ENCODE peak calls at places on chromosomes 7 and 10, in six cellular contexts. U, L, D, H, Z and Y are unnamed samples.

GRCh38 chr10:47049906-47050305 is 138.7 kb downstream of the PTPN20 start:
- DNase-seq in Z (no peak), D (no peak), L (no peak), U (no peak), H (no peak), Y (no peak)

GRCh38 chr7:79452495-79453265 is 787 bp downstream of the MAGI2 start:
- DNase-seq in D (no peak), H (peak; percentile 61), L (peak; percentile 60), Z (peak; percentile 39), U (no peak), Y (no peak)

GRCh38 chr7:158237672-158238335 is 349.8 kb downstream of the PTPRN2 start:
- DNase-seq in H (no peak), U (peak; percentile 51), Z (no peak), D (no peak), L (no peak), Y (no peak)

GRCh38 chr7:25288536-25289283 is 60.4 kb upstream of the NPVF start:
- DNase-seq in D (no peak), U (no peak), Z (no peak), L (no peak), H (no peak), Y (no peak)

GRCh38 chr10:11610855-11611247 is 599 bp downstream of the USP6NL start:
- DNase-seq in H (no peak), L (no peak), D (no peak), Z (peak; percentile 46), U (no peak), Y (no peak)

GRCh38 chr10:60290558-60290957 is 99.1 kb downstream of the ANK3 start:
- DNase-seq in U (peak; percentile 27), H (peak; percentile 46), L (no peak), D (no peak), Z (no peak), Y (no peak)

GRCh38 chr10:96626795-96627194 is 40.0 kb upstream of the TM9SF3 start:
- DNase-seq in L (no peak), U (peak; percentile 19), Z (peak; percentile 70), D (no peak), H (no peak), Y (no peak)

GRCh38 chr7:141866974-141867373 is 25.7 kb upstream of the PRSS37 start:
- DNase-seq in D (no peak), U (no peak), Z (no peak), L (no peak), H (no peak), Y (no peak)

GRCh38 chr7:2754086-2754485 is 66.1 kb downstream of the AMZ1 start:
- DNase-seq in Z (no peak), L (no peak), D (no peak), H (no peak), U (no peak), Y (no peak)

GRCh38 chr10:13871087-13871486 is 284.3 kb downstream of the PRPF18 start:
- DNase-seq in H (no peak), Z (no peak), D (no peak), U (no peak), L (no peak), Y (no peak)

GRCh38 chr7:136012238-136012637 is 35.1 kb upstream of the MTPN start:
- DNase-seq in H (no peak), D (no peak), U (no peak), Z (no peak), L (no peak), Y (no peak)

GRCh38 chr7:105298439-105298894 is 90.3 kb downstream of the SRPK2 start:
- DNase-seq in D (no peak), H (no peak), Z (peak; percentile 38), U (no peak), L (no peak), Y (no peak)

GRCh38 chr7:99576251-99576650 is 17.8 kb downstream of the ZNF655 start:
- DNase-seq in D (no peak), Z (peak; percentile 56), H (no peak), U (no peak), L (no peak), Y (no peak)
- H3K27ac ChIP-seq in D (no peak overlapping the region), Z (peak overlapping the region; percentile 5), H (no peak overlapping the region), U (no peak overlapping the region), L (no peak overlapping the region), Y (no peak overlapping the region)

GRCh38 chr7:54014765-54015164 is 527.4 kb upstream of the VSTM2A start:
- DNase-seq in Z (no peak), H (no peak), L (no peak), D (no peak), U (no peak), Y (no peak)

GRCh38 chr7:54015251-54015650 is 526.9 kb upstream of the VSTM2A start:
- DNase-seq in L (no peak), H (no peak), Z (no peak), U (no peak), D (no peak), Y (no peak)
- TF ChIP-seq REST in L (no peak), H (no peak), Z (no peak), U (no peak), D (no peak), Y (no peak)

DNA sequence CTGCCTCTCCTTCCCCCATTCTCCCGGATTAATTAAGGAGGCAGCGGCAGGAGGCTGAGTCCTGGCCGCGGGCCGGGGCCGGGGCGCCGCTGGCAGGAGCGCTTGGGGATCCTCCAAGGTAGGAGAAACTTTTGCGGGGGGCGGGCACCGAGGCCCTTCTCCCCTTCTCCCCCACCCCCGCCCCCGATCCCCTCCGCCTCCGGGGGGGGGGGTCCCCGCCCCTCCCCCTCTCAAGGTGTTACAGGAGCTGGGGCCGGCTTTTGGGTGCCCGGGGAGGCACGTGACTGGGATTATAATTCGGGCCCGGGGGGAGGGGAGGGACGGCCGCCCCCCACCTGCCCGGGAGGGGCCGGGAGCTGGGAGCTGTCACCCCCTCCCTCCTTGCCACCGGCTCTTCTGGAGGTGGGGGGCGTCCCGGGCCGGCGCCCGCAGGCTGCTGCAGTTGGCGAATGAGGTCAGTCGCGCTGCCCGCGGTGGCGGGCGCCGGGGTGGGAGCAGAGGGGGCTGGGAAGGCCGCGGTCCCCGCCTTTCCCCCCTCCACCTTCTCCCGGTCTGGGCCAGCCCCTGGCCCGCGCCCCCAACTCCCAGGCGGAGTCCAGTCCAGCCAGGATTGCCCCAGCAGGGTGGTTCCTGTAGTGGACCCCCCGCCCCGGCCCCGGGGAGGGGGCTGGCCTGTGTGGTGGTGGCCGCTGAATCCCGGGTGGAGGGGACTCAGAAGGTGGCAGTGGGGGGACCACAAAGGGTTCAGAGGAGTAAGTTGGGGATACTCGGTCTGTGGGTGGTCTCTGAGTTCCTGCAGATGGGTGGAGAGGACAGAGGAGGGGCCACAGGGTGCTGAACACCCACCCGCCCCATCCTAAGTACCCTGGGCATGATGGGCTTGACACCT is 597 bp downstream of the GTF2IRD1 start:
- DNase-seq in U (peak; percentile 85), H (peak; percentile 89), Z (no peak), L (no peak), D (no peak), Y (no peak)
- H2AFZ ChIP-seq in U (peak overlapping the region; percentile 33), H (peak overlapping the region; percentile 50), Z (peak overlapping the region; percentile 72), L (no peak overlapping the region), D (no peak overlapping the region), Y (no peak overlapping the region)

GRCh38 chr10:110456523-110457091 is 41.1 kb upstream of the DUSP5 start:
- DNase-seq in U (no peak), L (no peak), H (no peak), D (no peak), Z (no peak), Y (no peak)

GRCh38 chr10:110456046-110456445 is 41.7 kb upstream of the DUSP5 start:
- DNase-seq in L (no peak), D (no peak), H (no peak), U (no peak), Z (no peak), Y (no peak)

GRCh38 chr10:110459600-110459999 is 38.1 kb upstream of the DUSP5 start:
- DNase-seq in U (no peak), Z (no peak), H (no peak), L (no peak), D (no peak), Y (no peak)

GRCh38 chr10:110458583-110458920 is 39.2 kb upstream of the DUSP5 start:
- DNase-seq in D (no peak), U (no peak), H (no peak), Z (no peak), L (no peak), Y (no peak)

GRCh38 chr10:110457851-110458582 is 39.7 kb upstream of the DUSP5 start:
- DNase-seq in U (no peak), H (no peak), L (no peak), Z (no peak), D (no peak), Y (no peak)
- H3K27ac ChIP-seq in U (no peak overlapping the region), H (no peak overlapping the region), L (no peak overlapping the region), Z (no peak overlapping the region), D (no peak overlapping the region), Y (no peak overlapping the region)

DNA sequence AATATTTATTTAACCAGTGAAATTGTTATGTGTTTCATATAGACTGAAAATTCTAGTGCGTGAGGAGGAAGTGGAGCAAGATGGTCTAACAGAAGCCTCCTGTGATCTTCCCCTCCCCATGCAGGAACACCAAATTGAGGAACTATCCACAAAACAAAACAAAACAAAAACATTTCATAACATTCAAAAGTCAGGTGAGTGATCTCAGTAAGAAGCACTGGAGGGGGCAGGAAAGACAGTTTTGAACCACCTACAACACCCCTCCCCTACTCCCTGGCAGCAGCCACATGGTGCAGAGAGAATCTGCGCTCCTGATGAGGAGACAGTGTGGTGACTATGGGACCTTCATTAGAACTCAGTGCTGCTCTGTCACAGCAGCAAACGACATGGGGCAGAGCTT is 221.9 kb upstream of the SEMA3C start:
- DNase-seq in Z (no peak), H (peak; percentile 14), U (no peak), D (no peak), L (no peak), Y (no peak)
- TF ChIP-seq REST in Z (no peak), H (no peak), U (no peak), D (no peak), L (no peak), Y (no peak)

GRCh38 chr10:107516349-107516748 is 351.8 kb upstream of the SORCS1 start:
- DNase-seq in Z (no peak), L (no peak), H (no peak), U (no peak), D (no peak), Y (no peak)

GRCh38 chr10:107517811-107518210 is 353.3 kb upstream of the SORCS1 start:
- DNase-seq in D (no peak), L (no peak), Z (no peak), U (no peak), H (no peak), Y (no peak)

GRCh38 chr10:107520348-107520747 is 355.8 kb upstream of the SORCS1 start:
- DNase-seq in L (no peak), D (no peak), Z (no peak), U (no peak), H (no peak), Y (no peak)
- H2AFZ ChIP-seq in L (no peak overlapping the region), D (no peak overlapping the region), Z (no peak overlapping the region), U (no peak overlapping the region), H (no peak overlapping the region), Y (no peak overlapping the region)

DNA sequence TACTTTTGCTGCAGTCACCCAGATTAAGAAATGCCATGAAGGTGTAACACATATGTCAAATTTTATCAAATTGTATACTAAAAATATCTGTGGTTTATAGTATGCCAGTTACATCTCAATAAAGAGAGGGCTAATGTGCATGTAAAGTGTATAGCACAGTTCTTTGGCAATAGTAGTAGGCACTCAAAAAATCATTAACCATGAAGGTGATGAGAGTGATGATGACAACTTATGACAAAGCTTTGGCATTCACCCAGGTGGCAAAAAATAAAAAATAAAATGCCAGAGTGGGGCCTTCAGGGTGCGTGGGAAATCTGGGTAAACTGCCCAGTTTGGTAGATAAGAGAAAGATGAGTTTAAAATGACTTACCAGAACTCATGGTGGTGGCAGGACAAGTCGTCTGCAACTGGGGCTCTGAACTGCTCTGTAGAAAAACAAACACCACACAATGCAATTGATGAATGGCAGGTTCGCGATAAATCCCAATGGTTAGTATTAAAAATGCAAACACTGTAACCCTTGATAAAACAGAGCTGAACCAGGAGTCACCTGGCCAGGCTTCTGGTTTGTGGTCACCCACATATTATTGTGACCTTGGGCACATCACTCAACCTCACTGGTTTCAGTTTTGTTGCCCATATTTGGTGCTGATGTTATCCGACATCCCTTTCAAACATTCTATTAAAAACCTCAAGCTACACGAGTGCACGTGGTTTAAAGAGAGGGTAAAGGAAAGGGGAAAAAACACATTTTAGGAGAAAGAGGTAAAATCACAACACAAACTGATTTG is 120.2 kb downstream of the SORBS1 start:
- DNase-seq in L (peak; percentile 43), H (no peak), Z (no peak), D (peak; percentile 36), U (no peak), Y (no peak)
- H3K27ac ChIP-seq in L (no peak overlapping the region), H (no peak overlapping the region), Z (no peak overlapping the region), D (no peak overlapping the region), U (no peak overlapping the region), Y (no peak overlapping the region)